ENCODE peak calls at places on chromosomes 4 and X, in six cellular contexts. One of them, this sample, is unnamed.

GRCh38 chr4:107721436-107722090 is 1.5 kb upstream of the PAPSS1 start:
- DNase-seq in HS-5: no peak
- DNase-seq in heart left ventricle: no peak
- DNase-seq in NCI-H2029 treated with DMSO at 0.1 percent for 48 hours: no peak
- DNase-seq in adipocyte: no peak
- DNase-seq in HTR-8/SVneo: no peak
- DNase-seq in this sample: no peak

GRCh38 chr4:173170210-173170778 is 1.7 kb downstream of the GALNT7 start:
- DNase-seq in HS-5: no peak
- DNase-seq in heart left ventricle: no peak
- DNase-seq in NCI-H2029 treated with DMSO at 0.1 percent for 48 hours: no peak
- DNase-seq in adipocyte: no peak
- DNase-seq in HTR-8/SVneo: no peak
- DNase-seq in this sample: no peak

GRCh38 chr4:128811571-128812359 is 2.3 kb downstream of the JADE1 start:
- DNase-seq in HS-5: peak; percentile 64
- DNase-seq in heart left ventricle: peak; percentile 94
- DNase-seq in NCI-H2029 treated with DMSO at 0.1 percent for 48 hours: peak; percentile 59
- DNase-seq in adipocyte: peak; percentile 95
- DNase-seq in HTR-8/SVneo: peak; percentile 67
- DNase-seq in this sample: peak; percentile 78

GRCh38 chr4:173415092-173415491 is 16.2 kb upstream of the SCRG1 start:
- DNase-seq in HS-5: no peak
- DNase-seq in heart left ventricle: no peak
- DNase-seq in NCI-H2029 treated with DMSO at 0.1 percent for 48 hours: no peak
- DNase-seq in adipocyte: peak; percentile 72
- DNase-seq in HTR-8/SVneo: no peak
- DNase-seq in this sample: no peak

GRCh38 chrX:114924846-114925245 is 92.6 kb downstream of the IL13RA2 start:
- DNase-seq in HS-5: peak; percentile 9
- DNase-seq in heart left ventricle: no peak
- DNase-seq in NCI-H2029 treated with DMSO at 0.1 percent for 48 hours: no peak
- DNase-seq in adipocyte: peak; percentile 65
- DNase-seq in HTR-8/SVneo: no peak
- DNase-seq in this sample: no peak

GRCh38 chr4:143184217-143184502 is 557 bp upstream of the USP38 start:
- DNase-seq in HS-5: no peak
- DNase-seq in heart left ventricle: no peak
- DNase-seq in NCI-H2029 treated with DMSO at 0.1 percent for 48 hours: no peak
- DNase-seq in adipocyte: no peak
- DNase-seq in HTR-8/SVneo: no peak
- DNase-seq in this sample: no peak

GRCh38 chrX:40933132-40934078 is 151.8 kb upstream of the USP9X start:
- DNase-seq in HS-5: no peak
- DNase-seq in heart left ventricle: no peak
- DNase-seq in NCI-H2029 treated with DMSO at 0.1 percent for 48 hours: no peak
- DNase-seq in adipocyte: peak; percentile 82
- DNase-seq in HTR-8/SVneo: no peak
- DNase-seq in this sample: no peak

GRCh38 chr4:84683065-84683464 is 100.1 kb downstream of the CDS1 start:
- DNase-seq in HS-5: no peak
- DNase-seq in heart left ventricle: no peak
- DNase-seq in NCI-H2029 treated with DMSO at 0.1 percent for 48 hours: no peak
- DNase-seq in adipocyte: no peak
- DNase-seq in HTR-8/SVneo: no peak
- DNase-seq in this sample: no peak

GRCh38 chr4:83067058-83067639 is 32.2 kb downstream of the COPS4 start:
- DNase-seq in HS-5: no peak
- DNase-seq in heart left ventricle: no peak
- DNase-seq in NCI-H2029 treated with DMSO at 0.1 percent for 48 hours: no peak
- DNase-seq in adipocyte: no peak
- DNase-seq in HTR-8/SVneo: no peak
- DNase-seq in this sample: no peak

GRCh38 chr4:178577933-178578332 is 1135.7 kb upstream of the AGA start:
- DNase-seq in HS-5: no peak
- DNase-seq in heart left ventricle: no peak
- DNase-seq in NCI-H2029 treated with DMSO at 0.1 percent for 48 hours: no peak
- DNase-seq in adipocyte: no peak
- DNase-seq in HTR-8/SVneo: no peak
- DNase-seq in this sample: no peak

GRCh38 chr4:680931-681645 is 6.7 kb downstream of the MYL5 start:
- DNase-seq in HS-5: no peak
- DNase-seq in heart left ventricle: peak; percentile 77
- DNase-seq in NCI-H2029 treated with DMSO at 0.1 percent for 48 hours: no peak
- DNase-seq in adipocyte: peak; percentile 48
- DNase-seq in HTR-8/SVneo: no peak
- DNase-seq in this sample: peak; percentile 76

GRCh38 chr4:78596111-78596742 is 44.7 kb downstream of the ANXA3 start:
- DNase-seq in HS-5: no peak
- DNase-seq in heart left ventricle: no peak
- DNase-seq in NCI-H2029 treated with DMSO at 0.1 percent for 48 hours: no peak
- DNase-seq in adipocyte: no peak
- DNase-seq in HTR-8/SVneo: no peak
- DNase-seq in this sample: no peak

GRCh38 chrX:41664307-41665299 is 24.2 kb upstream of the GPR34 start:
- DNase-seq in HS-5: no peak
- DNase-seq in heart left ventricle: no peak
- DNase-seq in NCI-H2029 treated with DMSO at 0.1 percent for 48 hours: no peak
- DNase-seq in adipocyte: peak; percentile 42
- DNase-seq in HTR-8/SVneo: no peak
- DNase-seq in this sample: no peak

GRCh38 chrX:40504801-40505605 is 75.8 kb upstream of the ATP6AP2 start:
- DNase-seq in HS-5: peak; percentile 11
- DNase-seq in heart left ventricle: no peak
- DNase-seq in NCI-H2029 treated with DMSO at 0.1 percent for 48 hours: no peak
- DNase-seq in adipocyte: peak; percentile 66
- DNase-seq in HTR-8/SVneo: peak; percentile 26
- DNase-seq in this sample: no peak

GRCh38 chr4:161238033-161238432 is 925.8 kb downstream of the FSTL5 start:
- DNase-seq in HS-5: no peak
- DNase-seq in heart left ventricle: no peak
- DNase-seq in NCI-H2029 treated with DMSO at 0.1 percent for 48 hours: no peak
- DNase-seq in adipocyte: no peak
- DNase-seq in HTR-8/SVneo: no peak
- DNase-seq in this sample: no peak

GRCh38 chr4:87036713-87037112 is 101.9 kb downstream of the AFF1 start:
- DNase-seq in HS-5: no peak
- DNase-seq in heart left ventricle: no peak
- DNase-seq in NCI-H2029 treated with DMSO at 0.1 percent for 48 hours: no peak
- DNase-seq in adipocyte: no peak
- DNase-seq in HTR-8/SVneo: no peak
- DNase-seq in this sample: no peak

GRCh38 chr4:183097251-183098079 is 1.6 kb upstream of the WWC2 start:
- DNase-seq in HS-5: no peak
- DNase-seq in heart left ventricle: peak; percentile 29
- DNase-seq in NCI-H2029 treated with DMSO at 0.1 percent for 48 hours: no peak
- DNase-seq in adipocyte: no peak
- DNase-seq in HTR-8/SVneo: no peak
- DNase-seq in this sample: no peak